ENCODE peak calls at places on chromosomes 4 and X, in ten cellular contexts. One of them, this sample, is unnamed.

GRCh38 chrX:48476919-48477318 is 920 bp downstream of the FTSJ1 start:
- DNase-seq in body of pancreas: no peak
- DNase-seq in spleen: no peak
- DNase-seq in CD4-positive, CD25-positive, alpha-beta regulatory T cell: no peak
- DNase-seq in WERI-Rb-1: no peak
- DNase-seq in tibial artery: no peak
- DNase-seq in dorsolateral prefrontal cortex: no peak
- DNase-seq in HL-60: no peak
- DNase-seq in IMR-90: no peak
- DNase-seq in CD8-positive, alpha-beta T cell: no peak
- DNase-seq in this sample: no peak

GRCh38 chr4:15006416-15007024 is 4.2 kb downstream of the CPEB2 start:
- DNase-seq in tibial artery: no peak
- DNase-seq in HL-60: no peak
- DNase-seq in IMR-90: peak
- DNase-seq in dorsolateral prefrontal cortex: no peak
- DNase-seq in WERI-Rb-1: no peak
- DNase-seq in CD4-positive, CD25-positive, alpha-beta regulatory T cell: peak
- DNase-seq in spleen: no peak
- DNase-seq in CD8-positive, alpha-beta T cell: no peak
- DNase-seq in body of pancreas: no peak
- DNase-seq in this sample: no peak

GRCh38 chr4:55675196-55675793 is 39.2 kb upstream of the NMU start:
- DNase-seq in spleen: no peak
- DNase-seq in body of pancreas: no peak
- DNase-seq in CD8-positive, alpha-beta T cell: no peak
- DNase-seq in WERI-Rb-1: peak
- DNase-seq in dorsolateral prefrontal cortex: no peak
- DNase-seq in tibial artery: no peak
- DNase-seq in CD4-positive, CD25-positive, alpha-beta regulatory T cell: no peak
- DNase-seq in HL-60: no peak
- DNase-seq in IMR-90: no peak
- DNase-seq in this sample: no peak

GRCh38 chr4:105417624-105418023 is 56.2 kb downstream of the PPA2 start:
- DNase-seq in WERI-Rb-1: no peak
- DNase-seq in CD4-positive, CD25-positive, alpha-beta regulatory T cell: no peak
- DNase-seq in body of pancreas: peak
- DNase-seq in IMR-90: peak
- DNase-seq in tibial artery: no peak
- DNase-seq in dorsolateral prefrontal cortex: no peak
- DNase-seq in HL-60: no peak
- DNase-seq in spleen: no peak
- DNase-seq in CD8-positive, alpha-beta T cell: no peak
- DNase-seq in this sample: no peak

GRCh38 chr4:152094851-152095700 is 334.3 kb upstream of the GATB start:
- DNase-seq in HL-60: no peak
- DNase-seq in dorsolateral prefrontal cortex: no peak
- DNase-seq in WERI-Rb-1: no peak
- DNase-seq in spleen: no peak
- DNase-seq in IMR-90: peak
- DNase-seq in CD4-positive, CD25-positive, alpha-beta regulatory T cell: no peak
- DNase-seq in tibial artery: no peak
- DNase-seq in body of pancreas: no peak
- DNase-seq in CD8-positive, alpha-beta T cell: no peak
- DNase-seq in this sample: no peak

GRCh38 chrX:2898861-2899512 is 30.2 kb downstream of the ARSD start:
- DNase-seq in dorsolateral prefrontal cortex: no peak
- DNase-seq in body of pancreas: peak
- DNase-seq in spleen: no peak
- DNase-seq in tibial artery: no peak
- DNase-seq in CD4-positive, CD25-positive, alpha-beta regulatory T cell: no peak
- DNase-seq in CD8-positive, alpha-beta T cell: no peak
- DNase-seq in HL-60: no peak
- DNase-seq in WERI-Rb-1: no peak
- DNase-seq in IMR-90: no peak
- DNase-seq in this sample: peak

GRCh38 chr4:183098080-183098722 is 856 bp upstream of the WWC2 start:
- DNase-seq in spleen: peak
- DNase-seq in body of pancreas: peak
- DNase-seq in IMR-90: peak
- DNase-seq in CD8-positive, alpha-beta T cell: peak
- DNase-seq in dorsolateral prefrontal cortex: no peak
- DNase-seq in HL-60: no peak
- DNase-seq in CD4-positive, CD25-positive, alpha-beta regulatory T cell: no peak
- DNase-seq in tibial artery: peak
- DNase-seq in WERI-Rb-1: no peak
- DNase-seq in this sample: peak

GRCh38 chr4:40333921-40334352 is 1.2 kb upstream of the CHRNA9 start:
- DNase-seq in tibial artery: no peak
- DNase-seq in spleen: no peak
- DNase-seq in HL-60: no peak
- DNase-seq in dorsolateral prefrontal cortex: no peak
- DNase-seq in WERI-Rb-1: peak
- DNase-seq in CD8-positive, alpha-beta T cell: no peak
- DNase-seq in IMR-90: peak
- DNase-seq in body of pancreas: no peak
- DNase-seq in CD4-positive, CD25-positive, alpha-beta regulatory T cell: no peak
- DNase-seq in this sample: no peak

GRCh38 chr4:73501664-73502265 is 20.2 kb downstream of the AFM start:
- DNase-seq in CD4-positive, CD25-positive, alpha-beta regulatory T cell: no peak
- DNase-seq in HL-60: no peak
- DNase-seq in CD8-positive, alpha-beta T cell: no peak
- DNase-seq in body of pancreas: no peak
- DNase-seq in IMR-90: no peak
- DNase-seq in dorsolateral prefrontal cortex: no peak
- DNase-seq in WERI-Rb-1: no peak
- DNase-seq in tibial artery: no peak
- DNase-seq in spleen: no peak
- DNase-seq in this sample: no peak

GRCh38 chr4:3706111-3706511 is 60.1 kb upstream of the ADRA2C start:
- DNase-seq in CD8-positive, alpha-beta T cell: no peak
- DNase-seq in body of pancreas: no peak
- DNase-seq in dorsolateral prefrontal cortex: no peak
- DNase-seq in spleen: peak
- DNase-seq in IMR-90: no peak
- DNase-seq in HL-60: no peak
- DNase-seq in CD4-positive, CD25-positive, alpha-beta regulatory T cell: no peak
- DNase-seq in tibial artery: no peak
- DNase-seq in WERI-Rb-1: peak
- DNase-seq in this sample: no peak

DNA sequence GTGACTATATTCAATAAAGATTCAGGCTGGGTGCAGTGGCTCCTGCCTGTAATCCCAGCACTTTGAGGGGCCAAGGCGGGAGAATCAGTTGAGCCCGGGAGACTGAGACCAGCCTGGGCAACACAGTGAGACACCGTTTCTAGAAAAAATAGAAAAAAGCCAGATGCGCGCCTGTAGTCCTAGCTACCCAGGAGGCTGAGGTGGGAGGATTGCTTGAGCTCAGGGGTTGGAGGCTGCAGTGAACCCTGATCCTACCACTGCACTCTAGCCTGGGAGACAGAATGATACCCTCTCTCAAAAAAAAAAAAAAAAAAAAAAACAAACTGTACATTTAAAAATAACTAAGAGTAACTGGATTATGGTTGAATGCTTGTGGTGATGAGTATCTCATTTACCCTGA is 1.1 kb downstream of the NUDT6 start:
- DNase-seq in CD4-positive, CD25-positive, alpha-beta regulatory T cell: no peak
- DNase-seq in HL-60: no peak
- DNase-seq in body of pancreas: no peak
- DNase-seq in WERI-Rb-1: no peak
- DNase-seq in tibial artery: no peak
- DNase-seq in IMR-90: no peak
- DNase-seq in spleen: no peak
- DNase-seq in dorsolateral prefrontal cortex: no peak
- DNase-seq in CD8-positive, alpha-beta T cell: no peak
- DNase-seq in this sample: no peak
- H3K4me3 ChIP-seq in CD4-positive, CD25-positive, alpha-beta regulatory T cell: peak
- H3K4me3 ChIP-seq in HL-60: peak
- H3K4me3 ChIP-seq in body of pancreas: no peak
- H3K4me3 ChIP-seq in WERI-Rb-1: peak
- H3K4me3 ChIP-seq in tibial artery: peak
- H3K4me3 ChIP-seq in IMR-90: no peak
- H3K4me3 ChIP-seq in spleen: no peak
- H3K4me3 ChIP-seq in dorsolateral prefrontal cortex: peak
- H3K4me3 ChIP-seq in CD8-positive, alpha-beta T cell: no peak
- H3K4me3 ChIP-seq in this sample: peak

DNA sequence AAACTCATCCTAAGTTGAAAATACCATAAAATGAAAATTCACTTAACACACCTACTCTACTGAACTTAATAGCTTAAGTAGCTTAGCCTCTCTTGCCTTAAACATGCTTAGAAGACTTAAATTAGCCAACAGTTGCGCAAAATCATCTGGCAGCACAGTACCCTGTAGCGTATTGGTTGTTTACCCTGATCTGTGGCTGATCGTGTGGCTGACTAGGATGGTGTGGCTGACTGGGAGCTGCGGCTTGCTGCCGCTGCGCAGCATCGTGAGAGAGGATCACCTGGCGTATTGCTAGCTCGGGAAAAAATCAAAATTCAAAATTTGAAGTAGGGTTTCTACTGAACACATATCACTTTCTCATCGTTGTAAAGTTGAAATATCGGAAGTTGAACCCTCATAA is 6.3 kb downstream of the RUFY3 start:
- DNase-seq in spleen: no peak
- DNase-seq in dorsolateral prefrontal cortex: no peak
- DNase-seq in WERI-Rb-1: peak
- DNase-seq in CD8-positive, alpha-beta T cell: no peak
- DNase-seq in body of pancreas: no peak
- DNase-seq in tibial artery: no peak
- DNase-seq in IMR-90: no peak
- DNase-seq in HL-60: no peak
- DNase-seq in CD4-positive, CD25-positive, alpha-beta regulatory T cell: no peak
- DNase-seq in this sample: no peak
- H3K27ac ChIP-seq in spleen: no peak
- H3K27ac ChIP-seq in dorsolateral prefrontal cortex: no peak
- H3K27ac ChIP-seq in WERI-Rb-1: peak
- H3K27ac ChIP-seq in CD8-positive, alpha-beta T cell: no peak
- H3K27ac ChIP-seq in body of pancreas: no peak
- H3K27ac ChIP-seq in tibial artery: no peak
- H3K27ac ChIP-seq in IMR-90: no peak
- H3K27ac ChIP-seq in HL-60: no peak
- H3K27ac ChIP-seq in CD4-positive, CD25-positive, alpha-beta regulatory T cell: no peak
- H3K27ac ChIP-seq in this sample: no peak

GRCh38 chr4:42397256-42397634 is at the start of gene SHISA3:
- DNase-seq in IMR-90: no peak
- DNase-seq in body of pancreas: no peak
- DNase-seq in HL-60: no peak
- DNase-seq in WERI-Rb-1: peak
- DNase-seq in tibial artery: peak
- DNase-seq in CD8-positive, alpha-beta T cell: no peak
- DNase-seq in dorsolateral prefrontal cortex: no peak
- DNase-seq in CD4-positive, CD25-positive, alpha-beta regulatory T cell: no peak
- DNase-seq in spleen: no peak
- DNase-seq in this sample: peak

GRCh38 chr4:42399393-42399792 is 2.1 kb downstream of the SHISA3 start:
- DNase-seq in tibial artery: no peak
- DNase-seq in CD4-positive, CD25-positive, alpha-beta regulatory T cell: no peak
- DNase-seq in spleen: no peak
- DNase-seq in WERI-Rb-1: no peak
- DNase-seq in CD8-positive, alpha-beta T cell: no peak
- DNase-seq in IMR-90: no peak
- DNase-seq in dorsolateral prefrontal cortex: no peak
- DNase-seq in HL-60: no peak
- DNase-seq in body of pancreas: no peak
- DNase-seq in this sample: no peak

GRCh38 chr4:42396361-42397255 is 680 bp upstream of the SHISA3 start:
- DNase-seq in HL-60: no peak
- DNase-seq in dorsolateral prefrontal cortex: no peak
- DNase-seq in IMR-90: no peak
- DNase-seq in CD8-positive, alpha-beta T cell: no peak
- DNase-seq in tibial artery: no peak
- DNase-seq in spleen: no peak
- DNase-seq in body of pancreas: no peak
- DNase-seq in WERI-Rb-1: no peak
- DNase-seq in CD4-positive, CD25-positive, alpha-beta regulatory T cell: no peak
- DNase-seq in this sample: no peak

GRCh38 chr4:42397635-42398447 is 553 bp downstream of the SHISA3 start:
- DNase-seq in HL-60: no peak
- DNase-seq in CD8-positive, alpha-beta T cell: no peak
- DNase-seq in dorsolateral prefrontal cortex: no peak
- DNase-seq in spleen: peak
- DNase-seq in IMR-90: peak
- DNase-seq in tibial artery: no peak
- DNase-seq in CD4-positive, CD25-positive, alpha-beta regulatory T cell: peak
- DNase-seq in WERI-Rb-1: peak
- DNase-seq in body of pancreas: peak
- DNase-seq in this sample: no peak

DNA sequence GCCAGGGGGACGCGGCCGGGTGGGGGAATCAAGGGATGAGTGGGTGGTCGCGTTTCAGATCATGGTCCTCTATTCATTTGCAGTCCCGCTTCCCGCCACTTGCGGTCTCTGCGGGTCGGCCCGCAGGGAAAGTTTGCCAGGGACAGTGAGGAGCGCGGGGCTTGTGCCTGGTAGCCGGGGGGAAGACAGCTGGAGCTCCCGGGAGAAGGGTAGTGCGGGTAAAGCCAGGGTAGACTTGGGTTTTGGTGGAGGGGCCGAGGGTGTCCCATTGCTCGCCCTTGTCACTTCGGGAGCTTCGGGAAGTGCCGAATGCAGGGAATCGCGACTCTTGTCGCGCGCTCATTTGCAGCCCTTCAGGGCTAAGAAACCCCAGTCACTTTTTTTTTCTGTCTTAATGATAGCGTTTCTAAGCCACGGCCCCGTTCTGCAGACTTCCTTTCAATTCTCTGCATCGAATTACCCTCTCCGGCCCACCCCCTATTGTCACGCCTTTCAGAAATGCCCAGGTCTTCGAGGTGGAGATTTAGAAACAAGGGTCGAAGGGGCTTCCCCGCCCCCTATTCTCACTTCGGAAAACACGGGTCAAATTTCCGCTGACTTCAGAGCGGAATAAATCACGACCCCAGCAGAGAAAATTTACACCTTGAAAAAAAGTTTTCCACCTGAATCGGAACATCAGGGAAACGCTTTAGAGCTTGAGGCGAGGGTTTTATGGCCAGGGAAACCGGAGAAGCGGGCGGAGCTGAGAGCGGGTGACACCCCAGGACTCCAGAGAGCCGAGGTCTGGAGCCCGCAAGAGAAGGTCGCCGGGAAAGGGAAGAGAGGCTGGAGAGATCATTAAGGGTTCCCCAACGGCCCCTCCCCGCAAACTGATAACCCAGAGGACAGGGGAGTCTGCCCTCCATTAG is 1.4 kb downstream of the SHISA3 start:
- DNase-seq in spleen: no peak
- DNase-seq in IMR-90: no peak
- DNase-seq in body of pancreas: peak
- DNase-seq in HL-60: no peak
- DNase-seq in CD8-positive, alpha-beta T cell: no peak
- DNase-seq in dorsolateral prefrontal cortex: no peak
- DNase-seq in tibial artery: no peak
- DNase-seq in CD4-positive, CD25-positive, alpha-beta regulatory T cell: no peak
- DNase-seq in WERI-Rb-1: peak
- DNase-seq in this sample: no peak
- H3K4me3 ChIP-seq in spleen: peak
- H3K4me3 ChIP-seq in IMR-90: peak
- H3K4me3 ChIP-seq in body of pancreas: no peak
- H3K4me3 ChIP-seq in HL-60: no peak
- H3K4me3 ChIP-seq in CD8-positive, alpha-beta T cell: peak
- H3K4me3 ChIP-seq in dorsolateral prefrontal cortex: peak
- H3K4me3 ChIP-seq in tibial artery: peak
- H3K4me3 ChIP-seq in CD4-positive, CD25-positive, alpha-beta regulatory T cell: no peak
- H3K4me3 ChIP-seq in WERI-Rb-1: peak
- H3K4me3 ChIP-seq in this sample: peak

GRCh38 chrX:11757397-11757728 is 674 bp upstream of the MSL3 start:
- DNase-seq in WERI-Rb-1: no peak
- DNase-seq in spleen: no peak
- DNase-seq in IMR-90: no peak
- DNase-seq in dorsolateral prefrontal cortex: no peak
- DNase-seq in HL-60: no peak
- DNase-seq in tibial artery: no peak
- DNase-seq in body of pancreas: no peak
- DNase-seq in CD4-positive, CD25-positive, alpha-beta regulatory T cell: no peak
- DNase-seq in CD8-positive, alpha-beta T cell: no peak
- DNase-seq in this sample: no peak
- H3K27ac ChIP-seq in WERI-Rb-1: peak
- H3K27ac ChIP-seq in spleen: peak
- H3K27ac ChIP-seq in IMR-90: peak
- H3K27ac ChIP-seq in dorsolateral prefrontal cortex: peak
- H3K27ac ChIP-seq in HL-60: peak
- H3K27ac ChIP-seq in tibial artery: peak
- H3K27ac ChIP-seq in body of pancreas: peak
- H3K27ac ChIP-seq in CD4-positive, CD25-positive, alpha-beta regulatory T cell: peak
- H3K27ac ChIP-seq in CD8-positive, alpha-beta T cell: no peak
- H3K27ac ChIP-seq in this sample: peak

This sample was measured in transverse colon.